ENCODE peak calls at places on chromosomes 7 and 10, in eight cellular contexts. M is kidney epithelial cell, V is omental fat pad, T is Peyer's patch, A is neural crest cell, U is endothelial cell, Q is lung, N is tibial artery. D is an unnamed sample.

GRCh38 chr7:151210087-151210854 is at the start of gene H2BK1:
- DNase-seq in M (no peak), V (no peak), T (no peak), A (no peak), U (no peak), Q (no peak), N (no peak), D (no peak)

GRCh38 chr7:116229359-116229758 is 19.0 kb downstream of the TES start:
- DNase-seq in M (no peak), V (no peak), T (no peak), A (no peak), U (no peak), Q (no peak), N (no peak), D (no peak)

GRCh38 chr10:24344695-24345473 is 135.9 kb downstream of the KIAA1217 start:
- DNase-seq in M (no peak), V (no peak), T (no peak), A (no peak), U (no peak), Q (no peak), N (no peak), D (no peak)

GRCh38 chr7:5671053-5671452 is 110.4 kb downstream of the RNF216 start:
- DNase-seq in M (no peak), V (no peak), T (no peak), A (no peak), U (no peak), Q (no peak), N (no peak), D (no peak)

GRCh38 chr7:26440993-26441636 is 149.5 kb downstream of the SNX10 start:
- DNase-seq in M (no peak), V (no peak), T (no peak), A (peak), U (peak), Q (no peak), N (no peak), D (no peak)

GRCh38 chr10:105650311-105650710 is 1009.2 kb downstream of the SORCS3 start:
- DNase-seq in M (no peak), V (no peak), T (no peak), A (peak), U (no peak), Q (no peak), N (no peak), D (no peak)

GRCh38 chr7:28151965-28152364 is 28.6 kb downstream of the JAZF1 start:
- DNase-seq in M (no peak), V (no peak), T (no peak), A (no peak), U (no peak), Q (no peak), N (no peak), D (no peak)

GRCh38 chr10:93469454-93469853 is 12.7 kb downstream of the MYOF start:
- DNase-seq in M (no peak), V (no peak), T (no peak), A (no peak), U (no peak), Q (no peak), N (no peak), D (no peak)

GRCh38 chr7:107103369-107103768 is 58.9 kb downstream of the PRKAR2B start:
- DNase-seq in M (no peak), V (no peak), T (no peak), A (peak), U (no peak), Q (no peak), N (no peak), D (no peak)

GRCh38 chr7:100402241-100402640 is 26.3 kb downstream of the ZCWPW1 start:
- DNase-seq in M (no peak), V (no peak), T (no peak), A (no peak), U (no peak), Q (no peak), N (no peak), D (no peak)

GRCh38 chr7:100401811-100402210 is 26.7 kb downstream of the ZCWPW1 start:
- DNase-seq in M (no peak), V (no peak), T (no peak), A (no peak), U (no peak), Q (no peak), N (no peak), D (no peak)

GRCh38 chr7:100407285-100408180 is 21.0 kb downstream of the ZCWPW1 start:
- DNase-seq in M (no peak), V (no peak), T (peak), A (peak), U (peak), Q (no peak), N (no peak), D (no peak)

GRCh38 chr7:100411101-100411500 is 17.4 kb downstream of the ZCWPW1 start:
- DNase-seq in M (no peak), V (no peak), T (no peak), A (no peak), U (no peak), Q (no peak), N (no peak), D (no peak)

DNA sequence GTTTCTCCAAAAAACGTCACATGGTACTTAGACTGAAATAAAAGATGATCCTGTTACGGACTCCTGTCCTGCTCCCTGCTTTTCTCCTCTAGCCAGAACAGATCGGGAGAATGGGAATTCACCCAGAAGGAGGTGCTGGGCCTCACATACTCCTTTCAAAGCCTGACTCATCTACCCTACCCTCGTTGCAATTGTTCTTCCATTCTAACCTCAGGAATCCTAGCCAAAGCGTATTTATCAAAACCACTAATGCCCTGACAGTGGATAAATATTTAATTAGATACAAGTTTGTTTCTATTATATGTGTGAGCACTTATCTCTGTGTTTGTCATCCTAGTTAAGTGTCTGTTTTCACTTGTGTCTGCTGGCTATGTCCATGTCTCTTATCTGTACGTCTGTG is 21.7 kb downstream of the ZCWPW1 start:
- DNase-seq in M (peak), V (no peak), T (no peak), A (no peak), U (no peak), Q (no peak), N (no peak), D (no peak)
- TF ChIP-seq CTCF in M (peak), V (no peak), T (no peak), A (no peak), U (no peak), Q (no peak), N (no peak), D (no peak)

DNA sequence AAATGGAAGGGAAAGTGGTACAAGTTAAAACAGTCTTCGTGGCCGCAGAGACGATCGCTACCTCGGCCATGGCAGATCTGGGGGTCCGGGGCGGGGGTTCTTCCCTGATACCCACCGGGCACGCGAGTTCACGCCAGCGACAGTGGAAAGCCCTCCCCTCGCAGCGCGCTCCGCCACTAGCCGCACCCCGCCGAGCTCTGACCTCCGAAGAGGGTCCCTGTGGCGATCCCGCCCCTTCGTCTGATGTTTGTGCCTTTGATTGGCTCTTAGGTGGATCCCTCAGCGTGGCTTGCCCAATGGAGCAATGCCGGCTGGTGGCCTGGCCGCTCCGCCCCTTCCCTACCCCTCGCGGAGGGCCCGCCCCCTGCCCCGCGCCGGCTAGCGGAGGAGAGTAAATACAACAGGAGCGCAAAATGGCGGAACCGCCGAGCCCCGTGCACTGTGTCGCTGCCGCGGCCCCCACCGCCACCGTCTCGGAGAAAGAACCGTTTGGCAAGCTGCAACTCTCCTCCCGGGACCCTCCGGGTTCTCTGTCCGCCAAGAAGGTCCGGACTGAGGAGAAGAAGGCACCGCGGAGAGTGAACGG is at the start of gene RSBN1L:
- DNase-seq in M (peak), V (peak), T (peak), A (peak), U (peak), Q (peak), N (peak), D (peak)
- TF ChIP-seq CTCF in M (peak), V (no peak), T (peak), A (peak), U (no peak), Q (peak), N (peak), D (no peak)

GRCh38 chr10:11853468-11853867 is 30.3 kb downstream of the PROSER2 start:
- DNase-seq in M (no peak), V (no peak), T (no peak), A (no peak), U (no peak), Q (no peak), N (no peak), D (no peak)
- TF ChIP-seq CTCF in M (peak), V (no peak), T (no peak), A (peak), U (peak), Q (no peak), N (no peak), D (no peak)

DNA sequence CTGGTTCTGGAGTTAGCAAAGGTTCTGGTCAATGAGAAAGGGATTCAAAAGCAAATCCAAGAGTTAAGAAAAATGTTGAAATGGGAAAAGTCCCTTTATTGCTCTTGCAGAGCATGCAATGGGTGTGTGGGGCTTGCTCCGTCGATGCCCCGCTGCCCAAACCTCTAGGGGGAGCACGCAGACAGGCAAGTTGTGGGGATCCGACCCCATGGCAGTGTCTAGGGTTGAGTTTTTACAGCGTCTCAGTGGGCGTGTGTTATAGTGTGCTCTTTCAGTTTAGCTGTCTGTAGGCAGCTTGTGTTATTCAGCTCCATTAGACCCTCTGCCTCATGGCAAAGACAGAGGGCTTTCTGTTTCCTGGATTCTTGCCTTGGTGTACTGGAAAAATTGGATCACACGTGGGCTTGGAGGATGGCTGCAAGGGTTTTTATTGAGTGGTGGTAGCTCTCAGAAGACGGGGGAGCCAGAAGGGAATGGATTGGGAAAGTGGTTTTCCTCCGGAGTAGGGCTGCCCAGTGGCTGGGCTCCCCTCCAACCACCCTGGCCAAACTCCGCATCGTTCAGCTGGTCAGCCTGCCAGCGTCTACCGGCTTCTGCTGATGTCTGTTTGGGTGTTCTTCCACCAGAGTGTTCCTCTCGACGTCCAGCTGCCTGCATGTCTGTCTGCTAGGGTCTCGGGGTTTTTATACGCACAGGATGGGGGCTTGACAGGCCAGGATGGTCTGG is 102.3 kb upstream of the PLXDC2 start:
- DNase-seq in M (no peak), V (no peak), T (no peak), A (no peak), U (no peak), Q (no peak), N (peak), D (no peak)
- TF ChIP-seq CTCF in M (no peak), V (no peak), T (no peak), A (no peak), U (no peak), Q (no peak), N (no peak), D (no peak)

GRCh38 chr7:155807805-155808550 is 4.3 kb downstream of the SHH start:
- DNase-seq in M (no peak), V (no peak), T (no peak), A (no peak), U (no peak), Q (no peak), N (no peak), D (no peak)

GRCh38 chr7:155804897-155805825 is 7.1 kb downstream of the SHH start:
- DNase-seq in M (no peak), V (no peak), T (peak), A (peak), U (peak), Q (no peak), N (no peak), D (peak)

GRCh38 chr7:155805826-155806095 is 6.5 kb downstream of the SHH start:
- DNase-seq in M (no peak), V (no peak), T (no peak), A (no peak), U (no peak), Q (no peak), N (no peak), D (no peak)

GRCh38 chr7:155807013-155807804 is 5.1 kb downstream of the SHH start:
- DNase-seq in M (no peak), V (no peak), T (no peak), A (no peak), U (no peak), Q (peak), N (no peak), D (no peak)

DNA sequence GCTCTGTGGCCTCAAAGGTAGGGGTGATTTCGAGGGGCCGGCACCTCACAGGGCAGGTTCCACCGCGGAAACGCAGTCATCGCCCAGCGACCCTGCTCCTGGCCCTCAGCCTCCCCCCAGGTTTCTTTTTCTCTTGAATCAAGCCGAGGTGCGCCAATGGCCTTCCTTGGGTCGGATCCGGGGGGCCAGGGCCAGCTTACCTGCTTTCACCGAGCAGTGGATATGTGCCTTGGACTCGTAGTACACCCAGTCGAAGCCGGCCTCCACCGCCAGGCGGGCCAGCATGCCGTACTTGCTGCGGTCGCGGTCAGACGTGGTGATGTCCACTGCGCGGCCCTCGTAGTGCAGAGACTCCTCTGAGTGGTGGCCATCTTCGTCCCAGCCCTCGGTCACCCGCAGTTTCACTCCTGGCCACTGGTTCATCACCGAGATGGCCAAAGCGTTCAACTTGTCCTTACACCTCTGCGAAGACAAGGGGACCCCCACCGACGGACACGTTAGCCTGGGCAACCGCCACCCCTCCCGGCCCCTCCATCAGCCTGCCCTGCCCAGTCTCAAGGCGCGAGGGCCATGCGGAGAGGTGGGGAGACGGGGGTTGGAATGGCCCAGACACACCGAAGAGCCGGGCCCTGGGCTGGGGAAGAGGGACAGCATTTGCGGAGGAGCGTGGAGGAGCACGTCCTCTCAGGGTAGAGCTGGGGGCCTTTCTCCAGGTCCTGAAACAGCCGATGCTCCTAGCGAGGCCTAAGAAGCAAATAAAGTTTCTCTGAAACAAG is 6.0 kb downstream of the SHH start:
- DNase-seq in M (no peak), V (no peak), T (no peak), A (no peak), U (peak), Q (no peak), N (no peak), D (no peak)
- TF ChIP-seq CTCF in M (no peak), V (no peak), T (no peak), A (peak), U (no peak), Q (no peak), N (no peak), D (no peak)

DNA sequence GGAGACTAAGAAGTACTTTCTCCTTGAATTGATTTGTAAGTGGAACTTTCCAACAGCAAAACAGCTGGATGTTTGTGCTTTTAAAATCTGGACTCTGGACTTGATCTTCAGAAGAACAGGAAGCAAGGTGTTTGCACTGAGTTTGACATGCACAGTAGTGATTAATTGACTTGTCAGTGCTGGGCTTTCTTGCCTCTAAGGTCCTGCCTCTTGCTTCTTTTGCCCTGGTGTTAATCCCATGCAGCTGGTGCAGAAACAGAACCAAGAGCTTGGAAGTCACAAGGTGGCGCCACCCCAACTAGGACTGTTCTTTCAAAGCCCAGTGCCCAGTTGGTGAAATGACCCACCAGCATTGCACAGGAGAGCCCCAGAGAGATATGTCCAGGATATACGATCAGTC is 66.8 kb upstream of the SEPHS1 start:
- DNase-seq in M (no peak), V (no peak), T (no peak), A (peak), U (peak), Q (no peak), N (no peak), D (no peak)
- TF ChIP-seq CTCF in M (peak), V (no peak), T (peak), A (peak), U (no peak), Q (no peak), N (no peak), D (no peak)

GRCh38 chr10:79502561-79503309 is 9.6 kb upstream of the EIF5AL1 start:
- DNase-seq in M (no peak), V (no peak), T (no peak), A (no peak), U (peak), Q (no peak), N (peak), D (no peak)
- TF ChIP-seq CTCF in M (peak), V (no peak), T (peak), A (peak), U (peak), Q (no peak), N (peak), D (no peak)

D was measured in activated B cell treated with CpG ODN at 0.5 μM for 24 hours.